ENCODE peak calls at places on chromosomes 11 and 22, in ten cellular contexts. One of them, this sample, is unnamed.

GRCh38 chr11:118233377-118233776 is 8.6 kb upstream of the JAML start:
- DNase-seq in cardiac muscle cell: no peak
- DNase-seq in GM03348: no peak
- DNase-seq in activated T-cell treated with anti-CD3 and anti-CD28 coated beads, Interleukin-2, amount 50 U/mL, for 48 hours: no peak
- DNase-seq in SW480: peak; percentile 41
- DNase-seq in stimulated activated CD4-positive, alpha-beta T cell treated with anti-CD3 and anti-CD28 coated beads, Interleukin-15, amount 100 ng/mL, for 24 hours: no peak
- DNase-seq in AG10803: no peak
- DNase-seq in Karpas-422: no peak
- DNase-seq in GM13977: no peak
- DNase-seq in ovary: no peak
- DNase-seq in this sample: no peak

GRCh38 chr11:43508511-43508918 is 149.8 kb downstream of the TTC17 start:
- DNase-seq in cardiac muscle cell: peak; percentile 52
- DNase-seq in GM03348: peak; percentile 70
- DNase-seq in activated T-cell treated with anti-CD3 and anti-CD28 coated beads, Interleukin-2, amount 50 U/mL, for 48 hours: no peak
- DNase-seq in SW480: peak; percentile 13
- DNase-seq in stimulated activated CD4-positive, alpha-beta T cell treated with anti-CD3 and anti-CD28 coated beads, Interleukin-15, amount 100 ng/mL, for 24 hours: no peak
- DNase-seq in AG10803: peak; percentile 70
- DNase-seq in Karpas-422: no peak
- DNase-seq in GM13977: no peak
- DNase-seq in ovary: no peak
- DNase-seq in this sample: no peak

GRCh38 chr11:118565062-118565461 is 669 bp downstream of the IFT46 start:
- DNase-seq in cardiac muscle cell: peak; percentile 44
- DNase-seq in GM03348: peak; percentile 64
- DNase-seq in activated T-cell treated with anti-CD3 and anti-CD28 coated beads, Interleukin-2, amount 50 U/mL, for 48 hours: no peak
- DNase-seq in SW480: no peak
- DNase-seq in stimulated activated CD4-positive, alpha-beta T cell treated with anti-CD3 and anti-CD28 coated beads, Interleukin-15, amount 100 ng/mL, for 24 hours: no peak
- DNase-seq in AG10803: peak; percentile 50
- DNase-seq in Karpas-422: no peak
- DNase-seq in GM13977: no peak
- DNase-seq in ovary: no peak
- DNase-seq in this sample: no peak

GRCh38 chr11:35214792-35215193 is 75.8 kb downstream of the CD44 start:
- DNase-seq in cardiac muscle cell: peak; percentile 86
- DNase-seq in GM03348: peak; percentile 64
- DNase-seq in activated T-cell treated with anti-CD3 and anti-CD28 coated beads, Interleukin-2, amount 50 U/mL, for 48 hours: peak; percentile 65
- DNase-seq in SW480: no peak
- DNase-seq in stimulated activated CD4-positive, alpha-beta T cell treated with anti-CD3 and anti-CD28 coated beads, Interleukin-15, amount 100 ng/mL, for 24 hours: peak; percentile 71
- DNase-seq in AG10803: peak; percentile 91
- DNase-seq in Karpas-422: no peak
- DNase-seq in GM13977: no peak
- DNase-seq in ovary: no peak
- DNase-seq in this sample: no peak

GRCh38 chr11:68412593-68413475 is 47.7 kb upstream of the PPP6R3 start:
- DNase-seq in cardiac muscle cell: peak; percentile 85
- DNase-seq in GM03348: peak; percentile 80
- DNase-seq in activated T-cell treated with anti-CD3 and anti-CD28 coated beads, Interleukin-2, amount 50 U/mL, for 48 hours: peak; percentile 54
- DNase-seq in SW480: no peak
- DNase-seq in stimulated activated CD4-positive, alpha-beta T cell treated with anti-CD3 and anti-CD28 coated beads, Interleukin-15, amount 100 ng/mL, for 24 hours: peak; percentile 41
- DNase-seq in AG10803: peak; percentile 98
- DNase-seq in Karpas-422: peak; percentile 53
- DNase-seq in GM13977: peak; percentile 60
- DNase-seq in ovary: no peak
- DNase-seq in this sample: no peak

GRCh38 chr11:108319541-108320145 is 96.8 kb downstream of the ATM start:
- DNase-seq in cardiac muscle cell: no peak
- DNase-seq in GM03348: peak; percentile 48
- DNase-seq in activated T-cell treated with anti-CD3 and anti-CD28 coated beads, Interleukin-2, amount 50 U/mL, for 48 hours: no peak
- DNase-seq in SW480: no peak
- DNase-seq in stimulated activated CD4-positive, alpha-beta T cell treated with anti-CD3 and anti-CD28 coated beads, Interleukin-15, amount 100 ng/mL, for 24 hours: no peak
- DNase-seq in AG10803: peak; percentile 65
- DNase-seq in Karpas-422: no peak
- DNase-seq in GM13977: no peak
- DNase-seq in ovary: no peak
- DNase-seq in this sample: no peak

GRCh38 chr11:75351541-75352416 is at the start of gene ARRB1:
- DNase-seq in cardiac muscle cell: peak; percentile 70
- DNase-seq in GM03348: peak; percentile 89
- DNase-seq in activated T-cell treated with anti-CD3 and anti-CD28 coated beads, Interleukin-2, amount 50 U/mL, for 48 hours: peak; percentile 61
- DNase-seq in SW480: peak; percentile 61
- DNase-seq in stimulated activated CD4-positive, alpha-beta T cell treated with anti-CD3 and anti-CD28 coated beads, Interleukin-15, amount 100 ng/mL, for 24 hours: peak; percentile 65
- DNase-seq in AG10803: peak; percentile 55
- DNase-seq in Karpas-422: no peak
- DNase-seq in GM13977: peak; percentile 75
- DNase-seq in ovary: peak; percentile 79
- DNase-seq in this sample: peak; percentile 68

GRCh38 chr22:41782316-41782715 is 18.2 kb upstream of the CCDC134 start:
- DNase-seq in cardiac muscle cell: no peak
- DNase-seq in GM03348: no peak
- DNase-seq in activated T-cell treated with anti-CD3 and anti-CD28 coated beads, Interleukin-2, amount 50 U/mL, for 48 hours: peak; percentile 36
- DNase-seq in SW480: no peak
- DNase-seq in stimulated activated CD4-positive, alpha-beta T cell treated with anti-CD3 and anti-CD28 coated beads, Interleukin-15, amount 100 ng/mL, for 24 hours: peak; percentile 40
- DNase-seq in AG10803: no peak
- DNase-seq in Karpas-422: no peak
- DNase-seq in GM13977: no peak
- DNase-seq in ovary: no peak
- DNase-seq in this sample: no peak

GRCh38 chr22:19143967-19144400 is 467 bp downstream of the ESS2 start:
- DNase-seq in cardiac muscle cell: peak; percentile 6
- DNase-seq in GM03348: peak; percentile 49
- DNase-seq in activated T-cell treated with anti-CD3 and anti-CD28 coated beads, Interleukin-2, amount 50 U/mL, for 48 hours: peak; percentile 55
- DNase-seq in SW480: no peak
- DNase-seq in stimulated activated CD4-positive, alpha-beta T cell treated with anti-CD3 and anti-CD28 coated beads, Interleukin-15, amount 100 ng/mL, for 24 hours: peak; percentile 58
- DNase-seq in AG10803: peak; percentile 15
- DNase-seq in Karpas-422: peak; percentile 71
- DNase-seq in GM13977: no peak
- DNase-seq in ovary: no peak
- DNase-seq in this sample: no peak

GRCh38 chr11:83785942-83786341 is 499.8 kb upstream of the CCDC90B start:
- DNase-seq in cardiac muscle cell: no peak
- DNase-seq in GM03348: no peak
- DNase-seq in activated T-cell treated with anti-CD3 and anti-CD28 coated beads, Interleukin-2, amount 50 U/mL, for 48 hours: no peak
- DNase-seq in SW480: no peak
- DNase-seq in stimulated activated CD4-positive, alpha-beta T cell treated with anti-CD3 and anti-CD28 coated beads, Interleukin-15, amount 100 ng/mL, for 24 hours: no peak
- DNase-seq in AG10803: no peak
- DNase-seq in Karpas-422: no peak
- DNase-seq in GM13977: no peak
- DNase-seq in ovary: no peak
- DNase-seq in this sample: no peak

GRCh38 chr22:26416670-26417270 is 12.3 kb upstream of the ASPHD2 start:
- DNase-seq in cardiac muscle cell: peak; percentile 75
- DNase-seq in GM03348: peak; percentile 93
- DNase-seq in activated T-cell treated with anti-CD3 and anti-CD28 coated beads, Interleukin-2, amount 50 U/mL, for 48 hours: no peak
- DNase-seq in SW480: peak; percentile 78
- DNase-seq in stimulated activated CD4-positive, alpha-beta T cell treated with anti-CD3 and anti-CD28 coated beads, Interleukin-15, amount 100 ng/mL, for 24 hours: no peak
- DNase-seq in AG10803: peak; percentile 84
- DNase-seq in Karpas-422: no peak
- DNase-seq in GM13977: no peak
- DNase-seq in ovary: no peak
- DNase-seq in this sample: no peak

GRCh38 chr11:10181811-10182210 is 112.2 kb downstream of the SBF2 start:
- DNase-seq in cardiac muscle cell: peak; percentile 71
- DNase-seq in GM03348: peak; percentile 35
- DNase-seq in activated T-cell treated with anti-CD3 and anti-CD28 coated beads, Interleukin-2, amount 50 U/mL, for 48 hours: no peak
- DNase-seq in SW480: peak; percentile 60
- DNase-seq in stimulated activated CD4-positive, alpha-beta T cell treated with anti-CD3 and anti-CD28 coated beads, Interleukin-15, amount 100 ng/mL, for 24 hours: no peak
- DNase-seq in AG10803: peak; percentile 75
- DNase-seq in Karpas-422: peak; percentile 46
- DNase-seq in GM13977: peak; percentile 10
- DNase-seq in ovary: no peak
- DNase-seq in this sample: no peak

GRCh38 chr22:43442386-43443060 is 30.7 kb downstream of the MPPED1 start:
- DNase-seq in cardiac muscle cell: no peak
- DNase-seq in GM03348: no peak
- DNase-seq in activated T-cell treated with anti-CD3 and anti-CD28 coated beads, Interleukin-2, amount 50 U/mL, for 48 hours: no peak
- DNase-seq in SW480: no peak
- DNase-seq in stimulated activated CD4-positive, alpha-beta T cell treated with anti-CD3 and anti-CD28 coated beads, Interleukin-15, amount 100 ng/mL, for 24 hours: no peak
- DNase-seq in AG10803: no peak
- DNase-seq in Karpas-422: no peak
- DNase-seq in GM13977: no peak
- DNase-seq in ovary: no peak
- DNase-seq in this sample: no peak

GRCh38 chr11:44316388-44317240 is 6.7 kb upstream of the ALX4 start:
- DNase-seq in cardiac muscle cell: no peak
- DNase-seq in GM03348: no peak
- DNase-seq in activated T-cell treated with anti-CD3 and anti-CD28 coated beads, Interleukin-2, amount 50 U/mL, for 48 hours: no peak
- DNase-seq in SW480: peak; percentile 43
- DNase-seq in stimulated activated CD4-positive, alpha-beta T cell treated with anti-CD3 and anti-CD28 coated beads, Interleukin-15, amount 100 ng/mL, for 24 hours: peak; percentile 33
- DNase-seq in AG10803: no peak
- DNase-seq in Karpas-422: no peak
- DNase-seq in GM13977: no peak
- DNase-seq in ovary: no peak
- DNase-seq in this sample: no peak

GRCh38 chr11:128507936-128508335 is 79.4 kb downstream of the ETS1 start:
- DNase-seq in cardiac muscle cell: no peak
- DNase-seq in GM03348: no peak
- DNase-seq in activated T-cell treated with anti-CD3 and anti-CD28 coated beads, Interleukin-2, amount 50 U/mL, for 48 hours: no peak
- DNase-seq in SW480: no peak
- DNase-seq in stimulated activated CD4-positive, alpha-beta T cell treated with anti-CD3 and anti-CD28 coated beads, Interleukin-15, amount 100 ng/mL, for 24 hours: no peak
- DNase-seq in AG10803: no peak
- DNase-seq in Karpas-422: no peak
- DNase-seq in GM13977: no peak
- DNase-seq in ovary: no peak
- DNase-seq in this sample: no peak

GRCh38 chr11:34192481-34193401 is 87.3 kb downstream of the NAT10 start:
- DNase-seq in cardiac muscle cell: peak; percentile 90
- DNase-seq in GM03348: peak; percentile 93
- DNase-seq in activated T-cell treated with anti-CD3 and anti-CD28 coated beads, Interleukin-2, amount 50 U/mL, for 48 hours: no peak
- DNase-seq in SW480: peak; percentile 71
- DNase-seq in stimulated activated CD4-positive, alpha-beta T cell treated with anti-CD3 and anti-CD28 coated beads, Interleukin-15, amount 100 ng/mL, for 24 hours: peak; percentile 40
- DNase-seq in AG10803: peak; percentile 94
- DNase-seq in Karpas-422: no peak
- DNase-seq in GM13977: no peak
- DNase-seq in ovary: peak; percentile 52
- DNase-seq in this sample: no peak

GRCh38 chr22:42884616-42885375 is 27.7 kb upstream of the ARFGAP3 start:
- DNase-seq in cardiac muscle cell: no peak
- DNase-seq in GM03348: no peak
- DNase-seq in activated T-cell treated with anti-CD3 and anti-CD28 coated beads, Interleukin-2, amount 50 U/mL, for 48 hours: no peak
- DNase-seq in SW480: no peak
- DNase-seq in stimulated activated CD4-positive, alpha-beta T cell treated with anti-CD3 and anti-CD28 coated beads, Interleukin-15, amount 100 ng/mL, for 24 hours: no peak
- DNase-seq in AG10803: no peak
- DNase-seq in Karpas-422: no peak
- DNase-seq in GM13977: no peak
- DNase-seq in ovary: no peak
- DNase-seq in this sample: no peak

GRCh38 chr11:75388386-75389275 is 10.7 kb upstream of the RPS3 start:
- DNase-seq in cardiac muscle cell: peak; percentile 87
- DNase-seq in GM03348: peak; percentile 86
- DNase-seq in activated T-cell treated with anti-CD3 and anti-CD28 coated beads, Interleukin-2, amount 50 U/mL, for 48 hours: peak; percentile 79
- DNase-seq in SW480: peak; percentile 82
- DNase-seq in stimulated activated CD4-positive, alpha-beta T cell treated with anti-CD3 and anti-CD28 coated beads, Interleukin-15, amount 100 ng/mL, for 24 hours: peak; percentile 77
- DNase-seq in AG10803: peak; percentile 75
- DNase-seq in Karpas-422: peak; percentile 93
- DNase-seq in GM13977: peak; percentile 78
- DNase-seq in ovary: peak; percentile 73
- DNase-seq in this sample: peak; percentile 80

GRCh38 chr11:45209904-45210699 is 63.7 kb downstream of the PRDM11 start:
- DNase-seq in cardiac muscle cell: peak; percentile 95
- DNase-seq in GM03348: peak; percentile 42
- DNase-seq in activated T-cell treated with anti-CD3 and anti-CD28 coated beads, Interleukin-2, amount 50 U/mL, for 48 hours: no peak
- DNase-seq in SW480: no peak
- DNase-seq in stimulated activated CD4-positive, alpha-beta T cell treated with anti-CD3 and anti-CD28 coated beads, Interleukin-15, amount 100 ng/mL, for 24 hours: no peak
- DNase-seq in AG10803: peak; percentile 16
- DNase-seq in Karpas-422: peak; percentile 46
- DNase-seq in GM13977: peak; percentile 50
- DNase-seq in ovary: peak; percentile 87
- DNase-seq in this sample: no peak

GRCh38 chr22:29879738-29880137 is 3.2 kb upstream of the MTMR3 start:
- DNase-seq in cardiac muscle cell: no peak
- DNase-seq in GM03348: no peak
- DNase-seq in activated T-cell treated with anti-CD3 and anti-CD28 coated beads, Interleukin-2, amount 50 U/mL, for 48 hours: no peak
- DNase-seq in SW480: peak; percentile 19
- DNase-seq in stimulated activated CD4-positive, alpha-beta T cell treated with anti-CD3 and anti-CD28 coated beads, Interleukin-15, amount 100 ng/mL, for 24 hours: peak; percentile 18
- DNase-seq in AG10803: no peak
- DNase-seq in Karpas-422: peak; percentile 53
- DNase-seq in GM13977: no peak
- DNase-seq in ovary: no peak
- DNase-seq in this sample: peak; percentile 53

GRCh38 chr11:14904745-14905103 is 12.7 kb upstream of the CYP2R1 start:
- DNase-seq in cardiac muscle cell: peak; percentile 84
- DNase-seq in GM03348: peak; percentile 85
- DNase-seq in activated T-cell treated with anti-CD3 and anti-CD28 coated beads, Interleukin-2, amount 50 U/mL, for 48 hours: peak; percentile 89
- DNase-seq in SW480: no peak
- DNase-seq in stimulated activated CD4-positive, alpha-beta T cell treated with anti-CD3 and anti-CD28 coated beads, Interleukin-15, amount 100 ng/mL, for 24 hours: peak; percentile 88
- DNase-seq in AG10803: peak; percentile 63
- DNase-seq in Karpas-422: peak; percentile 87
- DNase-seq in GM13977: peak; percentile 71
- DNase-seq in ovary: peak; percentile 75
- DNase-seq in this sample: no peak

GRCh38 chr11:94376841-94377240 is 24.4 kb downstream of the GPR83 start:
- DNase-seq in cardiac muscle cell: no peak
- DNase-seq in GM03348: no peak
- DNase-seq in activated T-cell treated with anti-CD3 and anti-CD28 coated beads, Interleukin-2, amount 50 U/mL, for 48 hours: no peak
- DNase-seq in SW480: no peak
- DNase-seq in stimulated activated CD4-positive, alpha-beta T cell treated with anti-CD3 and anti-CD28 coated beads, Interleukin-15, amount 100 ng/mL, for 24 hours: no peak
- DNase-seq in AG10803: no peak
- DNase-seq in Karpas-422: no peak
- DNase-seq in GM13977: no peak
- DNase-seq in ovary: no peak
- DNase-seq in this sample: no peak

GRCh38 chr22:43988960-43989359 is 33.7 kb downstream of the SAMM50 start:
- DNase-seq in cardiac muscle cell: no peak
- DNase-seq in GM03348: no peak
- DNase-seq in activated T-cell treated with anti-CD3 and anti-CD28 coated beads, Interleukin-2, amount 50 U/mL, for 48 hours: no peak
- DNase-seq in SW480: no peak
- DNase-seq in stimulated activated CD4-positive, alpha-beta T cell treated with anti-CD3 and anti-CD28 coated beads, Interleukin-15, amount 100 ng/mL, for 24 hours: no peak
- DNase-seq in AG10803: no peak
- DNase-seq in Karpas-422: no peak
- DNase-seq in GM13977: no peak
- DNase-seq in ovary: no peak
- DNase-seq in this sample: no peak

GRCh38 chr11:36312593-36312990 is 16.5 kb downstream of the PRR5L start:
- DNase-seq in cardiac muscle cell: peak; percentile 60
- DNase-seq in GM03348: peak; percentile 13
- DNase-seq in activated T-cell treated with anti-CD3 and anti-CD28 coated beads, Interleukin-2, amount 50 U/mL, for 48 hours: no peak
- DNase-seq in SW480: peak; percentile 52
- DNase-seq in stimulated activated CD4-positive, alpha-beta T cell treated with anti-CD3 and anti-CD28 coated beads, Interleukin-15, amount 100 ng/mL, for 24 hours: no peak
- DNase-seq in AG10803: peak; percentile 46
- DNase-seq in Karpas-422: no peak
- DNase-seq in GM13977: no peak
- DNase-seq in ovary: no peak
- DNase-seq in this sample: no peak

GRCh38 chr11:106466441-106467190 is 389.2 kb downstream of the AASDHPPT start:
- DNase-seq in cardiac muscle cell: peak; percentile 76
- DNase-seq in GM03348: no peak
- DNase-seq in activated T-cell treated with anti-CD3 and anti-CD28 coated beads, Interleukin-2, amount 50 U/mL, for 48 hours: no peak
- DNase-seq in SW480: no peak
- DNase-seq in stimulated activated CD4-positive, alpha-beta T cell treated with anti-CD3 and anti-CD28 coated beads, Interleukin-15, amount 100 ng/mL, for 24 hours: no peak
- DNase-seq in AG10803: peak; percentile 78
- DNase-seq in Karpas-422: no peak
- DNase-seq in GM13977: no peak
- DNase-seq in ovary: no peak
- DNase-seq in this sample: no peak

GRCh38 chr11:94129505-94130335 is 1.1 kb downstream of the PANX1 start:
- DNase-seq in cardiac muscle cell: peak; percentile 34
- DNase-seq in GM03348: peak; percentile 18
- DNase-seq in activated T-cell treated with anti-CD3 and anti-CD28 coated beads, Interleukin-2, amount 50 U/mL, for 48 hours: peak; percentile 57
- DNase-seq in SW480: peak; percentile 22
- DNase-seq in stimulated activated CD4-positive, alpha-beta T cell treated with anti-CD3 and anti-CD28 coated beads, Interleukin-15, amount 100 ng/mL, for 24 hours: peak; percentile 31
- DNase-seq in AG10803: peak; percentile 35
- DNase-seq in Karpas-422: peak; percentile 67
- DNase-seq in GM13977: no peak
- DNase-seq in ovary: peak; percentile 52
- DNase-seq in this sample: no peak

This sample was measured in HEK293T.